ENCODE peak calls at places on chromosomes 16 and 17, in four cellular contexts. J, C, X and A are unnamed samples.

GRCh38 chr17:50914510-50914849 is 48.3 kb upstream of the TOB1 start:
- DNase-seq in J (no peak), C (no peak), X (no peak), A (no peak)

GRCh38 chr17:73308017-73308823 is 3.6 kb downstream of the CDC42EP4 start:
- DNase-seq in J (peak; percentile 93), C (no peak), X (no peak), A (peak; percentile 84)

GRCh38 chr17:30228011-30228410 is 7.5 kb downstream of the SLC6A4 start:
- DNase-seq in J (no peak), C (no peak), X (no peak), A (no peak)

GRCh38 chr17:39217734-39218369 is 7.9 kb downstream of the STAC2 start:
- DNase-seq in J (no peak), C (no peak), X (no peak), A (no peak)

GRCh38 chr17:18071751-18072150 is 16.0 kb upstream of the DRG2 start:
- DNase-seq in J (no peak), C (no peak), X (no peak), A (no peak)

GRCh38 chr17:2952174-2952845 is 111.1 kb downstream of the OR1D5 start:
- DNase-seq in J (no peak), C (no peak), X (peak; percentile 16), A (no peak)

GRCh38 chr16:81786321-81786720 is 7.2 kb downstream of the PLCG2 start:
- DNase-seq in J (peak; percentile 6), C (no peak), X (no peak), A (peak; percentile 83)

GRCh38 chr16:66440970-66441369 is 13.9 kb downstream of the BEAN1 start:
- DNase-seq in J (no peak), C (no peak), X (no peak), A (no peak)

GRCh38 chr17:39080416-39081179 is 70.8 kb downstream of the PLXDC1 start:
- DNase-seq in J (peak; percentile 52), C (no peak), X (no peak), A (no peak)

GRCh38 chr16:70750893-70751467 is 50.0 kb downstream of the VAC14 start:
- DNase-seq in J (peak; percentile 99), C (no peak), X (no peak), A (no peak)

GRCh38 chr17:56506349-56506748 is 87.2 kb upstream of the NOG start:
- DNase-seq in J (no peak), C (no peak), X (no peak), A (peak; percentile 46)

GRCh38 chr16:77951788-77952187 is 70.6 kb upstream of the CLEC3A start:
- DNase-seq in J (no peak), C (no peak), X (no peak), A (peak; percentile 91)

GRCh38 chr16:8866118-8866883 is 2.5 kb downstream of the CARHSP1 start:
- DNase-seq in J (no peak), C (peak; percentile 92), X (peak; percentile 95), A (peak; percentile 98)

GRCh38 chr16:8869212-8869987 is 594 bp upstream of the CARHSP1 start:
- DNase-seq in J (no peak), C (no peak), X (peak; percentile 74), A (peak; percentile 67)

GRCh38 chr17:41415411-41415810 is 9.0 kb downstream of the KRT37 start:
- DNase-seq in J (peak; percentile 7), C (no peak), X (no peak), A (no peak)

GRCh38 chr16:56298948-56299602 is 107.8 kb downstream of the GNAO1 start:
- DNase-seq in J (no peak), C (no peak), X (no peak), A (no peak)

GRCh38 chr17:43401293-43401692 is 2.5 kb downstream of the ARL4D start:
- DNase-seq in J (peak; percentile 88), C (no peak), X (no peak), A (no peak)

GRCh38 chr17:72123496-72123963 is 2.7 kb downstream of the SOX9 start:
- DNase-seq in J (no peak), C (peak; percentile 60), X (no peak), A (no peak)

GRCh38 chr17:50056961-50057330 is 1.0 kb downstream of the ITGA3 start:
- DNase-seq in J (peak; percentile 64), C (peak; percentile 63), X (peak; percentile 67), A (no peak)

GRCh38 chr17:69141802-69142472 is at the start of gene ABCA6:
- DNase-seq in J (no peak), C (no peak), X (no peak), A (no peak)

GRCh38 chr17:37134050-37134449 is 185.3 kb downstream of the AATF start:
- DNase-seq in J (peak; percentile 10), C (no peak), X (no peak), A (no peak)

GRCh38 chr16:13808075-13808474 is 111.9 kb upstream of the ERCC4 start:
- DNase-seq in J (no peak), C (no peak), X (no peak), A (no peak)

GRCh38 chr16:84579936-84580335 is 37.9 kb downstream of the COTL1 start:
- DNase-seq in J (no peak), C (no peak), X (no peak), A (no peak)

GRCh38 chr17:76088041-76088867 is 9.3 kb downstream of the ZACN start:
- DNase-seq in J (no peak), C (peak; percentile 72), X (peak; percentile 74), A (no peak)

GRCh38 chr16:29862383-29862883 is 593 bp downstream of the CDIPT start:
- DNase-seq in J (no peak), C (no peak), X (no peak), A (peak; percentile 27)

GRCh38 chr17:16342979-16343378 is 10.3 kb downstream of the CENPV start:
- DNase-seq in J (peak; percentile 70), C (no peak), X (no peak), A (no peak)

GRCh38 chr17:64083571-64084085 is 46.3 kb downstream of the ERN1 start:
- DNase-seq in J (no peak), C (no peak), X (no peak), A (no peak)

GRCh38 chr17:42354956-42355843 is 33.0 kb downstream of the STAT3 start:
- DNase-seq in J (no peak), C (no peak), X (no peak), A (no peak)

GRCh38 chr16:6341993-6342392 is 990.7 kb upstream of the RBFOX1 start:
- DNase-seq in J (no peak), C (no peak), X (peak; percentile 39), A (peak; percentile 63)

GRCh38 chr16:80536246-80536645 is 4.5 kb upstream of the DYNLRB2 start:
- DNase-seq in J (no peak), C (no peak), X (no peak), A (no peak)

GRCh38 chr17:41496803-41497484 is 7.2 kb upstream of the KRT36 start:
- DNase-seq in J (peak; percentile 83), C (peak; percentile 84), X (peak; percentile 96), A (peak; percentile 93)

DNA sequence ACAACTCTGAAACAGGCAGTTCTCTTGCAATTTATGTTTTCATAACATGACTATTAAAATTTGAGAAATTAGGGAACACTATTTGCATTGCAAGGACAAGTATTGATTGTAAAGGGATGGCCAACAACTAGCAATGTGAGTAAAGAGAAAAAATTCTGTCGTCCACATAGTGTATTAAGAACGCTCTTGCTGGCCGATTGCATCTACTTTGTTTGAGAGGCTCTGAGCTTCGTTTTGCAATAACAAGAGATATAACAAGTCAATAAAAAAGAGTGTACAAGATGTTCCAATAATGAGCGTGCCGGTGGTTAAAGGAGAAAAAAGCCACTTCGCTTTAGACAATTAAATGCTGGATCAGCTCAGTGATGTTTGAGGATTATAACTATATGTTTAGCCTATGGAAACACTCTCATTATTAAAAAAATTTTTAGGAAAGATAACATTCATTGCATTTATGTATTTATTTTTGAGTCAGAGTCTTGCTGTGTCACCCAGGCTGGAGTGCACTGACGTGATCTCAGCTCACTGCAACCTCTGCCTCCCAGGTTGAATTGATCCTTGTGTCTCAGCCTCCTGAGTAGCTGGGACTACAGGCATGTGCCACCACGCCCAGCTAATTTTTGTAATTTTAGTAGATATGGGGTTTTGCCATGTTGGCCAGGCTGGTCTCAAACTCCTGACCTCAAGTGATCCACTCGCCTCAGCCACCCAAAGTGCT is 19.2 kb upstream of the TOM1L1 start:
- DNase-seq in J (no peak), C (no peak), X (no peak), A (no peak)
- H4K5ac ChIP-seq in J (no peak overlapping the region), C (no peak overlapping the region), X (no peak overlapping the region), A (no peak overlapping the region)

DNA sequence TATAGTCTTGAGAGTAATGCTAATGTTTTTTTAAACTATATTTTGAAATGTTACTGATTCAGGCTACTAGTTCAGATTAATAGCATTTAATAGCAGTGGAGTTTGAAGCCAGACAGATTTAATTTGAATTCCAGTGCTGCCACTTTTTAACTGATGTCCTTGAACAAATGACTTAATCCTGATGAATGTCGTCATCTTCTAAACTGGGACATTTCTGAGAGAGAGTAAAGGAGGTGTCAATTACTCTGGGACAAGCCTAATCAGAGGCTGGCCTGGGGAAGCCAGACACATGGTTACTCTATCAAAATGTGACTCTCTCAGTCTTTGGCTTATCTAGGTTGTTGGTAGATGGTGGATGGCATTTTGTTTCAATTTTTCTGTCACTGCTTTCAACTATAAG is 246.7 kb downstream of the HS3ST3A1 start:
- DNase-seq in J (no peak), C (no peak), X (no peak), A (peak; percentile 47)
- H4K5ac ChIP-seq in J (no peak overlapping the region), C (no peak overlapping the region), X (no peak overlapping the region), A (no peak overlapping the region)

DNA sequence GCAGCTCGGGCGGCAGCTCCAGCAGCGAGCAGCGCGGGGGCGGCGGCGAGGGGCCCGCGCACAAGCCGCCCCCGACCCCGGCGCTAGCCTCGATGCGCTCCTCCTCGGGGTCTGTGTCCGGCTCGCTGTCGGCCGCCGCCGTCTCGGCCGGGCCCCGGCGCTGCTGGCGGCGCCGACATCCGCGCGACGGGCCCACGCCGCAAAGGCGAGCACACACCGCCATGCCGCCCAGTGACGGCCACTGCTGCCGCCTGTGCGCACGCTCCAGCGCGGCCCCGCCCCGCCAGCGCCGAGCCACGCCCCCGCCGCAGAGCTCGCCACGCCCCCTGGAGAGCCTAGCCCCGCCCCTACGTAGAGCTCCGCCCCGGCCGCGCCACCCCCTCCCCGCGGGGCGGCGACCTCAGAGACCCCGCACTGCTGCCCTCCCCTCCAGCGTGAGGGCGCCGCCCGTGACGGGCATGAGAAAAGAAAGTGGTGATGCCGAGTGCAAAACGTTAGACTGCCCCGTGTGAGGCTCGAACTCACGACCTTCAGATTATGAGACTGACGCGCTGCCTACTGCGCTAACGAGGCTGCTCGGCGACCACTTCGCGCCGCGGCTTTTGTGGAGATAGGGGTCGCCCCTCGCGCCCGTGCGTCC is at the start of gene FBXO31:
- DNase-seq in J (peak; percentile 94), C (peak; percentile 98), X (peak; percentile 94), A (peak; percentile 98)
- H4K5ac ChIP-seq in J (peak within 1 kb of the TSS; percentile 43), C (peak within 1 kb of the TSS; percentile 74), X (no peak within 1 kb of the TSS), A (no peak within 1 kb of the TSS)

GRCh38 chr16:46690281-46691178 is 1.1 kb downstream of the ORC6 start:
- DNase-seq in J (peak; percentile 40), C (no peak), X (no peak), A (peak; percentile 29)

GRCh38 chr16:46693598-46693997 is 4.1 kb downstream of the ORC6 start:
- DNase-seq in J (no peak), C (no peak), X (no peak), A (peak; percentile 18)

GRCh38 chr16:46688657-46689491 is at the start of gene VPS35:
- DNase-seq in J (peak; percentile 98), C (peak; percentile 100), X (peak; percentile 99), A (peak; percentile 100)

GRCh38 chr16:46689492-46690280 is at the start of gene ORC6:
- DNase-seq in J (peak; percentile 95), C (peak; percentile 97), X (peak; percentile 96), A (peak; percentile 98)

DNA sequence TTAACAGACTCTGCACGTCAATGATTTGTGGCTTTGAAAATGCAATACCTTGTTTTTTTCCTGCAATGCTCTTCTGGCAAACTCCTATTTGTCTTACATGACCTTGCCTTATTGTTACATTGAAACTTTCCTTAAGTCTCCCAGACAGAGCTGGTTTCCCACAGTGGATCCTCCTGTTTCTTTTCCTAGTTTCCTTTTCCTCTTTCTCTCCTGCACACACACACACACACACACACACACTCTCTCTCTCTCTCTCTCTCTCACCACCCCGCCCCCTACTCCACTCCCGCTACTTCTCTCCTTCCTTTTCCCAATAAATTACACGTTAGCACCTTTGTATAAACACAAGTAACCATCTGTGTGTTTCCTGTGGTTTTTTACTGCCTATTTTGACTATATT is 2.3 kb downstream of the ORC6 start:
- DNase-seq in J (peak; percentile 24), C (no peak), X (no peak), A (no peak)
- H4K5ac ChIP-seq in J (peak overlapping the region; percentile 10), C (no peak overlapping the region), X (no peak overlapping the region), A (no peak overlapping the region)